ENCODE peak calls at places on chromosomes 7 and 10, in six cellular contexts. S is EL, F is nucleus accumbens, M is T-helper 9 cell, K is chondrocyte, V is islet precursor cell. J is an unnamed sample.

GRCh38 chr10:24645784-24646183 is 77.9 kb downstream of the ARHGAP21 start:
- DNase-seq in S (peak; percentile 31), F (no peak), M (no peak), K (no peak), V (no peak), J (no peak)

GRCh38 chr10:97207756-97208346 is 22.1 kb upstream of the SLIT1 start:
- DNase-seq in S (no peak), F (no peak), M (no peak), K (no peak), V (no peak), J (no peak)

GRCh38 chr10:22897371-22897770 is 30.5 kb upstream of the ARMC3 start:
- DNase-seq in S (peak; percentile 3), F (no peak), M (no peak), K (no peak), V (no peak), J (no peak)

GRCh38 chr7:18872344-18872743 is 245.1 kb downstream of the TWIST1 start:
- DNase-seq in S (no peak), F (no peak), M (no peak), K (no peak), V (no peak), J (no peak)

GRCh38 chr10:11782793-11783557 is 40.2 kb upstream of the PROSER2 start:
- DNase-seq in S (peak; percentile 61), F (no peak), M (no peak), K (no peak), V (no peak), J (peak; percentile 32)

GRCh38 chr10:14954001-14954770 is at the start of gene DCLRE1C:
- DNase-seq in S (peak; percentile 93), F (peak; percentile 89), M (peak; percentile 76), K (peak; percentile 96), V (peak; percentile 95), J (peak; percentile 96)

GRCh38 chr7:12947465-12947864 is 260.0 kb downstream of the ARL4A start:
- DNase-seq in S (no peak), F (no peak), M (no peak), K (no peak), V (no peak), J (no peak)

GRCh38 chr10:86437447-86437846 is 70.9 kb upstream of the GRID1 start:
- DNase-seq in S (no peak), F (no peak), M (no peak), K (no peak), V (no peak), J (no peak)

GRCh38 chr10:121311812-121312443 is 286.3 kb downstream of the FGFR2 start:
- DNase-seq in S (no peak), F (no peak), M (no peak), K (no peak), V (no peak), J (no peak)

GRCh38 chr7:85074-85945 is 107.1 kb upstream of the FAM20C start:
- DNase-seq in S (no peak), F (no peak), M (no peak), K (no peak), V (peak; percentile 54), J (no peak)

GRCh38 chr10:49690673-49691356 is 11.4 kb downstream of the C10orf53 start:
- DNase-seq in S (no peak), F (no peak), M (no peak), K (no peak), V (no peak), J (no peak)

GRCh38 chr7:137879357-137880158 is 32.8 kb upstream of the DGKI start:
- DNase-seq in S (peak; percentile 65), F (no peak), M (no peak), K (no peak), V (no peak), J (peak; percentile 70)

GRCh38 chr10:70664702-70665195 is 7.6 kb upstream of the ADAMTS14 start:
- DNase-seq in S (peak; percentile 99), F (peak; percentile 79), M (no peak), K (peak; percentile 79), V (peak; percentile 92), J (peak; percentile 18)

GRCh38 chr7:69736411-69736810 is 138.1 kb downstream of the AUTS2 start:
- DNase-seq in S (no peak), F (no peak), M (no peak), K (no peak), V (no peak), J (no peak)

GRCh38 chr10:112801004-112801403 is 149.0 kb upstream of the TCF7L2 start:
- DNase-seq in S (no peak), F (no peak), M (no peak), K (no peak), V (peak; percentile 44), J (no peak)

GRCh38 chr7:1080251-1080917 is 7.5 kb upstream of the GPER1 start:
- DNase-seq in S (no peak), F (no peak), M (no peak), K (no peak), V (no peak), J (no peak)

GRCh38 chr10:31138026-31138553 is 106.4 kb upstream of the ZNF438 start:
- DNase-seq in S (no peak), F (no peak), M (no peak), K (no peak), V (no peak), J (no peak)

GRCh38 chr7:24786306-24786705 is 29.0 kb upstream of the GSDME start:
- DNase-seq in S (no peak), F (no peak), M (no peak), K (no peak), V (no peak), J (no peak)

GRCh38 chr7:75798770-75799169 is 14.8 kb downstream of the CCL24 start:
- DNase-seq in S (no peak), F (no peak), M (no peak), K (no peak), V (no peak), J (no peak)

GRCh38 chr10:17668435-17669184 is 24.7 kb downstream of the STAM start:
- DNase-seq in S (no peak), F (no peak), M (no peak), K (no peak), V (no peak), J (no peak)